ENCODE peak calls at places on chromosomes 4 and X, in six cellular contexts. One of them, this sample, is unnamed.

GRCh38 chrX:13064599-13065143 is 20.3 kb upstream of the FAM9C start:
- DNase-seq in body of pancreas: no peak
- DNase-seq in NCI-H1417: no peak
- DNase-seq in fibroblast of lung: peak
- DNase-seq in HT-29: no peak
- DNase-seq in stimulated activated CD4-positive, alpha-beta T cell treated with anti-CD3 and anti-CD28 coated beads, Interleukin-2, amount 100 ng/mL, for 24 hours: no peak
- DNase-seq in this sample: peak

GRCh38 chr4:130689182-130689581 is 1593.2 kb downstream of the C4orf33 start:
- DNase-seq in NCI-H1417: no peak
- DNase-seq in HT-29: no peak
- DNase-seq in fibroblast of lung: no peak
- DNase-seq in body of pancreas: no peak
- DNase-seq in stimulated activated CD4-positive, alpha-beta T cell treated with anti-CD3 and anti-CD28 coated beads, Interleukin-2, amount 100 ng/mL, for 24 hours: no peak
- DNase-seq in this sample: no peak

GRCh38 chr4:40454816-40455215 is 119.7 kb downstream of the CHRNA9 start:
- DNase-seq in NCI-H1417: no peak
- DNase-seq in stimulated activated CD4-positive, alpha-beta T cell treated with anti-CD3 and anti-CD28 coated beads, Interleukin-2, amount 100 ng/mL, for 24 hours: no peak
- DNase-seq in HT-29: no peak
- DNase-seq in body of pancreas: no peak
- DNase-seq in fibroblast of lung: no peak
- DNase-seq in this sample: no peak

GRCh38 chr4:183081116-183081469 is 18.0 kb upstream of the WWC2 start:
- DNase-seq in HT-29: no peak
- DNase-seq in NCI-H1417: no peak
- DNase-seq in body of pancreas: no peak
- DNase-seq in stimulated activated CD4-positive, alpha-beta T cell treated with anti-CD3 and anti-CD28 coated beads, Interleukin-2, amount 100 ng/mL, for 24 hours: no peak
- DNase-seq in fibroblast of lung: no peak
- DNase-seq in this sample: no peak

GRCh38 chr4:76188557-76188956 is 25.1 kb downstream of the SCARB2 start:
- DNase-seq in fibroblast of lung: peak
- DNase-seq in NCI-H1417: no peak
- DNase-seq in HT-29: no peak
- DNase-seq in body of pancreas: no peak
- DNase-seq in stimulated activated CD4-positive, alpha-beta T cell treated with anti-CD3 and anti-CD28 coated beads, Interleukin-2, amount 100 ng/mL, for 24 hours: no peak
- DNase-seq in this sample: no peak

GRCh38 chr4:55218041-55218440 is 92.6 kb upstream of the KDR start:
- DNase-seq in stimulated activated CD4-positive, alpha-beta T cell treated with anti-CD3 and anti-CD28 coated beads, Interleukin-2, amount 100 ng/mL, for 24 hours: no peak
- DNase-seq in HT-29: no peak
- DNase-seq in body of pancreas: no peak
- DNase-seq in fibroblast of lung: no peak
- DNase-seq in NCI-H1417: no peak
- DNase-seq in this sample: no peak

GRCh38 chrX:84933956-84934556 is 69.6 kb upstream of the APOOL start:
- DNase-seq in stimulated activated CD4-positive, alpha-beta T cell treated with anti-CD3 and anti-CD28 coated beads, Interleukin-2, amount 100 ng/mL, for 24 hours: no peak
- DNase-seq in body of pancreas: no peak
- DNase-seq in fibroblast of lung: no peak
- DNase-seq in HT-29: no peak
- DNase-seq in NCI-H1417: no peak
- DNase-seq in this sample: no peak

GRCh38 chrX:118807151-118808017 is 16.2 kb upstream of the ZCCHC12 start:
- DNase-seq in NCI-H1417: peak
- DNase-seq in body of pancreas: peak
- DNase-seq in fibroblast of lung: peak
- DNase-seq in HT-29: peak
- DNase-seq in stimulated activated CD4-positive, alpha-beta T cell treated with anti-CD3 and anti-CD28 coated beads, Interleukin-2, amount 100 ng/mL, for 24 hours: peak
- DNase-seq in this sample: no peak

GRCh38 chr4:144818136-144818535 is 172.2 kb downstream of the HHIP start:
- DNase-seq in stimulated activated CD4-positive, alpha-beta T cell treated with anti-CD3 and anti-CD28 coated beads, Interleukin-2, amount 100 ng/mL, for 24 hours: no peak
- DNase-seq in NCI-H1417: no peak
- DNase-seq in body of pancreas: no peak
- DNase-seq in HT-29: peak
- DNase-seq in fibroblast of lung: no peak
- DNase-seq in this sample: no peak

GRCh38 chrX:108087792-108088191 is 3.5 kb downstream of the PSMD10 start:
- DNase-seq in body of pancreas: no peak
- DNase-seq in stimulated activated CD4-positive, alpha-beta T cell treated with anti-CD3 and anti-CD28 coated beads, Interleukin-2, amount 100 ng/mL, for 24 hours: no peak
- DNase-seq in fibroblast of lung: no peak
- DNase-seq in NCI-H1417: no peak
- DNase-seq in HT-29: no peak
- DNase-seq in this sample: no peak

GRCh38 chr4:186808635-186809018 is 85.0 kb upstream of the FAT1 start:
- DNase-seq in stimulated activated CD4-positive, alpha-beta T cell treated with anti-CD3 and anti-CD28 coated beads, Interleukin-2, amount 100 ng/mL, for 24 hours: no peak
- DNase-seq in fibroblast of lung: peak
- DNase-seq in HT-29: no peak
- DNase-seq in body of pancreas: no peak
- DNase-seq in NCI-H1417: no peak
- DNase-seq in this sample: no peak

GRCh38 chr4:81786063-81786763 is 314.5 kb upstream of the RASGEF1B start:
- DNase-seq in body of pancreas: peak
- DNase-seq in fibroblast of lung: peak
- DNase-seq in NCI-H1417: peak
- DNase-seq in stimulated activated CD4-positive, alpha-beta T cell treated with anti-CD3 and anti-CD28 coated beads, Interleukin-2, amount 100 ng/mL, for 24 hours: no peak
- DNase-seq in HT-29: peak
- DNase-seq in this sample: no peak

GRCh38 chr4:108365551-108365950 is 196.8 kb upstream of the LEF1 start:
- DNase-seq in fibroblast of lung: no peak
- DNase-seq in body of pancreas: no peak
- DNase-seq in NCI-H1417: no peak
- DNase-seq in stimulated activated CD4-positive, alpha-beta T cell treated with anti-CD3 and anti-CD28 coated beads, Interleukin-2, amount 100 ng/mL, for 24 hours: no peak
- DNase-seq in HT-29: no peak
- DNase-seq in this sample: no peak

GRCh38 chr4:103400405-103400804 is 202.3 kb upstream of the CENPE start:
- DNase-seq in HT-29: peak
- DNase-seq in stimulated activated CD4-positive, alpha-beta T cell treated with anti-CD3 and anti-CD28 coated beads, Interleukin-2, amount 100 ng/mL, for 24 hours: no peak
- DNase-seq in NCI-H1417: no peak
- DNase-seq in fibroblast of lung: no peak
- DNase-seq in body of pancreas: no peak
- DNase-seq in this sample: no peak

GRCh38 chrX:153469811-153470410 is 465 bp downstream of the HAUS7 start:
- DNase-seq in body of pancreas: no peak
- DNase-seq in stimulated activated CD4-positive, alpha-beta T cell treated with anti-CD3 and anti-CD28 coated beads, Interleukin-2, amount 100 ng/mL, for 24 hours: peak
- DNase-seq in HT-29: peak
- DNase-seq in NCI-H1417: peak
- DNase-seq in fibroblast of lung: no peak
- DNase-seq in this sample: no peak

GRCh38 chrX:20252392-20253231 is 14.1 kb downstream of the RPS6KA3 start:
- DNase-seq in fibroblast of lung: peak
- DNase-seq in NCI-H1417: peak
- DNase-seq in stimulated activated CD4-positive, alpha-beta T cell treated with anti-CD3 and anti-CD28 coated beads, Interleukin-2, amount 100 ng/mL, for 24 hours: peak
- DNase-seq in HT-29: peak
- DNase-seq in body of pancreas: peak
- DNase-seq in this sample: no peak

GRCh38 chrX:17535229-17535628 is 160.2 kb downstream of the NHS start:
- DNase-seq in fibroblast of lung: peak
- DNase-seq in body of pancreas: peak
- DNase-seq in stimulated activated CD4-positive, alpha-beta T cell treated with anti-CD3 and anti-CD28 coated beads, Interleukin-2, amount 100 ng/mL, for 24 hours: peak
- DNase-seq in NCI-H1417: peak
- DNase-seq in HT-29: peak
- DNase-seq in this sample: no peak

GRCh38 chrX:40078489-40079288 is 19.1 kb downstream of the BCOR start:
- DNase-seq in fibroblast of lung: no peak
- DNase-seq in stimulated activated CD4-positive, alpha-beta T cell treated with anti-CD3 and anti-CD28 coated beads, Interleukin-2, amount 100 ng/mL, for 24 hours: no peak
- DNase-seq in NCI-H1417: no peak
- DNase-seq in body of pancreas: no peak
- DNase-seq in HT-29: no peak
- DNase-seq in this sample: no peak

GRCh38 chrX:131745942-131746489 is 202.1 kb downstream of the OR13H1 start:
- DNase-seq in NCI-H1417: peak
- DNase-seq in stimulated activated CD4-positive, alpha-beta T cell treated with anti-CD3 and anti-CD28 coated beads, Interleukin-2, amount 100 ng/mL, for 24 hours: no peak
- DNase-seq in HT-29: no peak
- DNase-seq in body of pancreas: no peak
- DNase-seq in fibroblast of lung: no peak
- DNase-seq in this sample: no peak

GRCh38 chr4:79576480-79576803 is 168.4 kb upstream of the GK2 start:
- DNase-seq in HT-29: peak
- DNase-seq in stimulated activated CD4-positive, alpha-beta T cell treated with anti-CD3 and anti-CD28 coated beads, Interleukin-2, amount 100 ng/mL, for 24 hours: no peak
- DNase-seq in NCI-H1417: peak
- DNase-seq in body of pancreas: no peak
- DNase-seq in fibroblast of lung: peak
- DNase-seq in this sample: no peak